ENCODE peak calls at places on chromosomes 13 and 19, in four cellular contexts. One of them, this sample, is unnamed.
A peak's percentile ranks its signal among the peaks of the same experiment; 100 is the strongest.

GRCh38 chr19:55118401-55118991 is 1.1 kb upstream of the PPP1R12C start:
- DNase-seq in mucosa of descending colon: peak; percentile 58
- DNase-seq in thoracic aorta: no peak
- DNase-seq in CD4-positive, CD25-positive, alpha-beta regulatory T cell: no peak
- DNase-seq in this sample: no peak

GRCh38 chr19:18788782-18789421 is 2.2 kb downstream of the COMP start:
- DNase-seq in mucosa of descending colon: no peak
- DNase-seq in thoracic aorta: no peak
- DNase-seq in CD4-positive, CD25-positive, alpha-beta regulatory T cell: no peak
- DNase-seq in this sample: no peak

GRCh38 chr13:69912576-69913074 is 195.0 kb upstream of the ATXN8OS start:
- DNase-seq in mucosa of descending colon: no peak
- DNase-seq in thoracic aorta: no peak
- DNase-seq in CD4-positive, CD25-positive, alpha-beta regulatory T cell: no peak
- DNase-seq in this sample: no peak

GRCh38 chr13:106919638-106920037 is 351.7 kb upstream of the ARGLU1 start:
- DNase-seq in mucosa of descending colon: no peak
- DNase-seq in thoracic aorta: peak; percentile 2
- DNase-seq in CD4-positive, CD25-positive, alpha-beta regulatory T cell: no peak
- DNase-seq in this sample: no peak

GRCh38 chr13:50387124-50387581 is 371.9 kb downstream of the KCNRG start:
- DNase-seq in mucosa of descending colon: peak; percentile 64
- DNase-seq in thoracic aorta: no peak
- DNase-seq in CD4-positive, CD25-positive, alpha-beta regulatory T cell: peak; percentile 11
- DNase-seq in this sample: no peak

GRCh38 chr19:49588370-49589122 is 2.4 kb upstream of the PRR12 start:
- DNase-seq in mucosa of descending colon: no peak
- DNase-seq in thoracic aorta: no peak
- DNase-seq in CD4-positive, CD25-positive, alpha-beta regulatory T cell: peak; percentile 40
- DNase-seq in this sample: no peak

GRCh38 chr13:51112771-51113170 is 1.7 kb upstream of the C13orf42 start:
- DNase-seq in mucosa of descending colon: no peak
- DNase-seq in thoracic aorta: no peak
- DNase-seq in CD4-positive, CD25-positive, alpha-beta regulatory T cell: no peak
- DNase-seq in this sample: no peak

GRCh38 chr19:46828484-46828883 is 22.2 kb downstream of the AP2S1 start:
- DNase-seq in mucosa of descending colon: no peak
- DNase-seq in thoracic aorta: no peak
- DNase-seq in CD4-positive, CD25-positive, alpha-beta regulatory T cell: no peak
- DNase-seq in this sample: no peak

GRCh38 chr19:50896591-50897190 is 14.5 kb downstream of the KLK4 start:
- DNase-seq in mucosa of descending colon: no peak
- DNase-seq in thoracic aorta: no peak
- DNase-seq in CD4-positive, CD25-positive, alpha-beta regulatory T cell: no peak
- DNase-seq in this sample: no peak

GRCh38 chr19:18278521-18279265 is 2.7 kb downstream of the JUND start:
- DNase-seq in mucosa of descending colon: peak; percentile 60
- DNase-seq in thoracic aorta: no peak
- DNase-seq in CD4-positive, CD25-positive, alpha-beta regulatory T cell: peak; percentile 44
- DNase-seq in this sample: peak; percentile 44

GRCh38 chr19:40233811-40234389 is 7.4 kb upstream of the CCNP start:
- DNase-seq in mucosa of descending colon: no peak
- DNase-seq in thoracic aorta: no peak
- DNase-seq in CD4-positive, CD25-positive, alpha-beta regulatory T cell: no peak
- DNase-seq in this sample: no peak

GRCh38 chr19:50646074-50646807 is 3.0 kb upstream of the C19orf81 start:
- DNase-seq in mucosa of descending colon: no peak
- DNase-seq in thoracic aorta: no peak
- DNase-seq in CD4-positive, CD25-positive, alpha-beta regulatory T cell: no peak
- DNase-seq in this sample: no peak

GRCh38 chr13:110877737-110878136 is 37.1 kb downstream of the ANKRD10 start:
- DNase-seq in mucosa of descending colon: no peak
- DNase-seq in thoracic aorta: no peak
- DNase-seq in CD4-positive, CD25-positive, alpha-beta regulatory T cell: no peak
- DNase-seq in this sample: no peak

GRCh38 chr13:50617134-50617721 is 226.3 kb downstream of the DLEU7 start:
- DNase-seq in mucosa of descending colon: no peak
- DNase-seq in thoracic aorta: no peak
- DNase-seq in CD4-positive, CD25-positive, alpha-beta regulatory T cell: no peak
- DNase-seq in this sample: no peak

GRCh38 chr13:25886438-25887214 is 165.2 kb downstream of the SHISA2 start:
- DNase-seq in mucosa of descending colon: no peak
- DNase-seq in thoracic aorta: no peak
- DNase-seq in CD4-positive, CD25-positive, alpha-beta regulatory T cell: no peak
- DNase-seq in this sample: no peak

GRCh38 chr19:55255618-55256423 is 3.0 kb downstream of the PPP6R1 start:
- DNase-seq in mucosa of descending colon: peak; percentile 53
- DNase-seq in thoracic aorta: no peak
- DNase-seq in CD4-positive, CD25-positive, alpha-beta regulatory T cell: no peak
- DNase-seq in this sample: peak; percentile 44

GRCh38 chr19:47445937-47446402 is 25.7 kb downstream of the SLC8A2 start:
- DNase-seq in mucosa of descending colon: peak; percentile 55
- DNase-seq in thoracic aorta: no peak
- DNase-seq in CD4-positive, CD25-positive, alpha-beta regulatory T cell: peak; percentile 52
- DNase-seq in this sample: peak; percentile 71

GRCh38 chr19:6443986-6444385 is 10.4 kb upstream of the SLC25A41 start:
- DNase-seq in mucosa of descending colon: no peak
- DNase-seq in thoracic aorta: no peak
- DNase-seq in CD4-positive, CD25-positive, alpha-beta regulatory T cell: no peak
- DNase-seq in this sample: no peak

GRCh38 chr19:15323496-15324235 is 8.7 kb downstream of the BRD4 start:
- DNase-seq in mucosa of descending colon: peak; percentile 58
- DNase-seq in thoracic aorta: no peak
- DNase-seq in CD4-positive, CD25-positive, alpha-beta regulatory T cell: no peak
- DNase-seq in this sample: no peak

GRCh38 chr19:41870401-41870873 is 6.6 kb upstream of the CD79A start:
- DNase-seq in mucosa of descending colon: no peak
- DNase-seq in thoracic aorta: no peak
- DNase-seq in CD4-positive, CD25-positive, alpha-beta regulatory T cell: no peak
- DNase-seq in this sample: no peak

GRCh38 chr19:10809693-10810285 is 26.2 kb downstream of the TMED1 start:
- DNase-seq in mucosa of descending colon: no peak
- DNase-seq in thoracic aorta: no peak
- DNase-seq in CD4-positive, CD25-positive, alpha-beta regulatory T cell: no peak
- DNase-seq in this sample: no peak

GRCh38 chr19:39166571-39167391 is 30.0 kb upstream of the NCCRP1 start:
- DNase-seq in mucosa of descending colon: peak; percentile 92
- DNase-seq in thoracic aorta: no peak
- DNase-seq in CD4-positive, CD25-positive, alpha-beta regulatory T cell: no peak
- DNase-seq in this sample: no peak

GRCh38 chr19:39428309-39429112 is 7.2 kb downstream of the RPS16 start:
- DNase-seq in mucosa of descending colon: peak; percentile 55
- DNase-seq in thoracic aorta: no peak
- DNase-seq in CD4-positive, CD25-positive, alpha-beta regulatory T cell: no peak
- DNase-seq in this sample: no peak

GRCh38 chr13:37681295-37682032 is 82.9 kb upstream of the POSTN start:
- DNase-seq in mucosa of descending colon: no peak
- DNase-seq in thoracic aorta: no peak
- DNase-seq in CD4-positive, CD25-positive, alpha-beta regulatory T cell: no peak
- DNase-seq in this sample: no peak

GRCh38 chr19:54420383-54421168 is 5.3 kb downstream of the TTYH1 start:
- DNase-seq in mucosa of descending colon: no peak
- DNase-seq in thoracic aorta: no peak
- DNase-seq in CD4-positive, CD25-positive, alpha-beta regulatory T cell: no peak
- DNase-seq in this sample: no peak

GRCh38 chr13:51542358-51542972 is 41.8 kb upstream of the WDFY2 start:
- DNase-seq in mucosa of descending colon: no peak
- DNase-seq in thoracic aorta: no peak
- DNase-seq in CD4-positive, CD25-positive, alpha-beta regulatory T cell: no peak
- DNase-seq in this sample: no peak

GRCh38 chr19:42440357-42441046 is 2.2 kb downstream of the CXCL17 start:
- DNase-seq in mucosa of descending colon: peak; percentile 88
- DNase-seq in thoracic aorta: no peak
- DNase-seq in CD4-positive, CD25-positive, alpha-beta regulatory T cell: peak; percentile 63
- DNase-seq in this sample: peak; percentile 67

GRCh38 chr13:99280166-99280565 is 22.0 kb upstream of the GPR18 start:
- DNase-seq in mucosa of descending colon: no peak
- DNase-seq in thoracic aorta: no peak
- DNase-seq in CD4-positive, CD25-positive, alpha-beta regulatory T cell: no peak
- DNase-seq in this sample: no peak

GRCh38 chr19:50777830-50778303 is 7.6 kb downstream of the GPR32 start:
- DNase-seq in mucosa of descending colon: no peak
- DNase-seq in thoracic aorta: no peak
- DNase-seq in CD4-positive, CD25-positive, alpha-beta regulatory T cell: no peak
- DNase-seq in this sample: no peak

GRCh38 chr19:1853295-1854031 is 5.2 kb upstream of the REXO1 start:
- DNase-seq in mucosa of descending colon: peak; percentile 96
- DNase-seq in thoracic aorta: no peak
- DNase-seq in CD4-positive, CD25-positive, alpha-beta regulatory T cell: peak; percentile 72
- DNase-seq in this sample: peak; percentile 78

GRCh38 chr13:38361551-38362262 is 12.1 kb downstream of the UFM1 start:
- DNase-seq in mucosa of descending colon: no peak
- DNase-seq in thoracic aorta: no peak
- DNase-seq in CD4-positive, CD25-positive, alpha-beta regulatory T cell: no peak
- DNase-seq in this sample: no peak

DNA sequence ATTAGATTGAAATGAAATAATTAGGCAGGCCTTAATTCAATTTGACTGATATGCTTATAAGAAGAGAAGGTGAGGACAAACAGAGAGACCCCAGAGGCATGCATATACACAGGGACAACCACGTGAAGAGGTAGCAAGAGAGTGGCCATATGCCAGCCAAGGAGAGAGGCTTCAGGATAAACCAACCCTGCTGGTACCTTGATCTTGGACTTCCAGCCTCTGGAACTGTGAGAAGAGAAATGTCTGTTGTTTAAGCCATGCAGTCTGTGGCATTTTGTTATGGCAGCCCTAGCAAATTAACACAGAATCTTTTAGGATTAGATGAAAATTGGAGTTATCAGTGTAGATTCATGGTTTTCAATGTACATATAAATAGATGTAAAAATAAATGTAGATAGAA is 120.1 kb downstream of the KCTD15 start:
- DNase-seq in mucosa of descending colon: no peak
- DNase-seq in thoracic aorta: no peak
- DNase-seq in CD4-positive, CD25-positive, alpha-beta regulatory T cell: no peak
- DNase-seq in this sample: no peak
- H3K4me3 ChIP-seq in mucosa of descending colon: no peak overlapping the region
- H3K4me3 ChIP-seq in thoracic aorta: no peak overlapping the region
- H3K4me3 ChIP-seq in CD4-positive, CD25-positive, alpha-beta regulatory T cell: no peak overlapping the region
- H3K4me3 ChIP-seq in this sample: no peak overlapping the region

GRCh38 chr19:13861714-13862531 is 15.0 kb upstream of the NANOS3 start:
- DNase-seq in mucosa of descending colon: peak; percentile 97
- DNase-seq in thoracic aorta: peak; percentile 71
- DNase-seq in CD4-positive, CD25-positive, alpha-beta regulatory T cell: peak; percentile 85
- DNase-seq in this sample: peak; percentile 84
- H3K4me3 ChIP-seq in mucosa of descending colon: no peak overlapping the region
- H3K4me3 ChIP-seq in thoracic aorta: peak overlapping the region; percentile 72
- H3K4me3 ChIP-seq in CD4-positive, CD25-positive, alpha-beta regulatory T cell: peak overlapping the region; percentile 78
- H3K4me3 ChIP-seq in this sample: peak overlapping the region; percentile 91

GRCh38 chr19:497861-498590 is 1.7 kb downstream of the MADCAM1 start:
- DNase-seq in mucosa of descending colon: no peak
- DNase-seq in thoracic aorta: no peak
- DNase-seq in CD4-positive, CD25-positive, alpha-beta regulatory T cell: no peak
- DNase-seq in this sample: no peak
- H3K4me3 ChIP-seq in mucosa of descending colon: no peak overlapping the region
- H3K4me3 ChIP-seq in thoracic aorta: no peak overlapping the region
- H3K4me3 ChIP-seq in CD4-positive, CD25-positive, alpha-beta regulatory T cell: no peak overlapping the region
- H3K4me3 ChIP-seq in this sample: no peak overlapping the region

DNA sequence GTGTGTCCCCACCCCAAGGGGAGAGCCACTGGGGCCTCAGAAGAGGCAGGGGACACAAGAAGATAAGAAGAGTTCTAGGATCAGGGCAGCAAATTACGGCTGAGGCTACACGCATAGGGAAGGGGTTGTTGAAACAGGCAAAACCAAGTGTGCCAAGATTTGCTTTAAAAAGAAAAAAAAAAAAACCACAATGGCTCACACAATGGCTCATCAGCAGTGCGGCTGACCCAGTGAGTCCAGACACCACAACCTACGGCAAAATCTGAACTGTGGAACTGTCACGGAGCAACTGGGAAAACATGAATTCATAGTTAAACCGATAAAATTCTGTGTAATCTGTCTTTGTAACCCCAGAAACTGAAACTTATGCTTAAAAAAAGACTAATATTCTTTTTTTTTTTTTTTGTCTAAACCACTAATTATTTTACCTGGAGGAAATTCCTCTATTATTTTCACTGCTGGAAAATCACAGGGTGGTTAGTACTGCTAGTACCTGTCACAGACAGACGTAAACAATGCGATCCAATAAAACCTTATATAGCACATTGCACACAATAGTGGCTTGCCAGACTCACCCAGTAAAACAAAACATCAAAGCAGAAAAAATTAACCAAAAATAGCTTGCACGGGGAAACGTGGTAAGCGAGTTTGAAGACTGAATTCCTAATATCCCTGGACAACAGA is 325.4 kb upstream of the TSHZ3 start:
- DNase-seq in mucosa of descending colon: no peak
- DNase-seq in thoracic aorta: no peak
- DNase-seq in CD4-positive, CD25-positive, alpha-beta regulatory T cell: no peak
- DNase-seq in this sample: no peak
- H3K4me3 ChIP-seq in mucosa of descending colon: no peak overlapping the region
- H3K4me3 ChIP-seq in thoracic aorta: no peak overlapping the region
- H3K4me3 ChIP-seq in CD4-positive, CD25-positive, alpha-beta regulatory T cell: no peak overlapping the region
- H3K4me3 ChIP-seq in this sample: no peak overlapping the region

GRCh38 chr19:28905996-28906395 is 307.0 kb downstream of the UQCRFS1 start:
- DNase-seq in mucosa of descending colon: no peak
- DNase-seq in thoracic aorta: no peak
- DNase-seq in CD4-positive, CD25-positive, alpha-beta regulatory T cell: no peak
- DNase-seq in this sample: no peak
- H3K4me3 ChIP-seq in mucosa of descending colon: no peak overlapping the region
- H3K4me3 ChIP-seq in thoracic aorta: no peak overlapping the region
- H3K4me3 ChIP-seq in CD4-positive, CD25-positive, alpha-beta regulatory T cell: no peak overlapping the region
- H3K4me3 ChIP-seq in this sample: no peak overlapping the region

GRCh38 chr19:45492627-45493470 is 4.0 kb downstream of the RTN2 start:
- DNase-seq in mucosa of descending colon: peak; percentile 56
- DNase-seq in thoracic aorta: no peak
- DNase-seq in CD4-positive, CD25-positive, alpha-beta regulatory T cell: no peak
- DNase-seq in this sample: no peak

GRCh38 chr19:45495178-45495577 is 1.7 kb downstream of the RTN2 start:
- DNase-seq in mucosa of descending colon: no peak
- DNase-seq in thoracic aorta: no peak
- DNase-seq in CD4-positive, CD25-positive, alpha-beta regulatory T cell: no peak
- DNase-seq in this sample: no peak

GRCh38 chr19:45494261-45494916 is 2.5 kb downstream of the RTN2 start:
- DNase-seq in mucosa of descending colon: no peak
- DNase-seq in thoracic aorta: no peak
- DNase-seq in CD4-positive, CD25-positive, alpha-beta regulatory T cell: no peak
- DNase-seq in this sample: no peak

GRCh38 chr19:45489216-45489855 is 7.5 kb downstream of the RTN2 start:
- DNase-seq in mucosa of descending colon: no peak
- DNase-seq in thoracic aorta: no peak
- DNase-seq in CD4-positive, CD25-positive, alpha-beta regulatory T cell: no peak
- DNase-seq in this sample: no peak

GRCh38 chr19:45492137-45492626 is 4.7 kb downstream of the RTN2 start:
- DNase-seq in mucosa of descending colon: no peak
- DNase-seq in thoracic aorta: no peak
- DNase-seq in CD4-positive, CD25-positive, alpha-beta regulatory T cell: no peak
- DNase-seq in this sample: no peak
- H3K4me3 ChIP-seq in mucosa of descending colon: no peak overlapping the region
- H3K4me3 ChIP-seq in thoracic aorta: peak overlapping the region; percentile 75
- H3K4me3 ChIP-seq in CD4-positive, CD25-positive, alpha-beta regulatory T cell: no peak overlapping the region
- H3K4me3 ChIP-seq in this sample: no peak overlapping the region

This sample was measured in CD8-positive, alpha-beta memory T cell.